ENCODE peak calls at places on chromosome 20, in nine cellular contexts. F, J, W, T, M, R, V, X and Z are unnamed samples. For H3K9me2 and H3K4me1, the result is how much of the 10 kb centered on the place peaks cover.

GRCh38 chr20:57251344-57251743 is 15.1 kb downstream of the BMP7 start:
- DNase-seq in F (no peak), J (no peak), W (peak), T (peak), M (no peak), R (no peak), V (no peak), X (peak), Z (no peak)

GRCh38 chr20:63005862-63006564 is 751 bp downstream of the BHLHE23 start:
- DNase-seq in F (no peak), J (no peak), W (peak), T (no peak), M (no peak), R (no peak), V (no peak), X (no peak), Z (no peak)

GRCh38 chr20:49594143-49594928 is 26.4 kb upstream of the PTGIS start:
- DNase-seq in F (peak), J (no peak), W (no peak), T (no peak), M (no peak), R (no peak), V (no peak), X (peak), Z (peak)

GRCh38 chr20:37807901-37808751 is 94.8 kb upstream of the VSTM2L start:
- DNase-seq in F (no peak), J (no peak), W (no peak), T (no peak), M (no peak), R (no peak), V (no peak), X (no peak), Z (no peak)

GRCh38 chr20:35146299-35146921 is 726 bp downstream of the EDEM2 start:
- DNase-seq in F (peak), J (peak), W (peak), T (peak), M (peak), R (no peak), V (peak), X (peak), Z (peak)

GRCh38 chr20:33933469-33933909 is 60.2 kb upstream of the RALY start:
- DNase-seq in F (peak), J (peak), W (peak), T (peak), M (peak), R (peak), V (peak), X (peak), Z (peak)

GRCh38 chr20:34540596-34541263 is 17.8 kb upstream of the MAP1LC3A start:
- DNase-seq in F (no peak), J (no peak), W (no peak), T (no peak), M (no peak), R (no peak), V (no peak), X (no peak), Z (no peak)

GRCh38 chr20:45934046-45934586 is 367 bp upstream of the PCIF1 start:
- DNase-seq in F (peak), J (peak), W (peak), T (peak), M (peak), R (peak), V (peak), X (peak), Z (peak)

GRCh38 chr20:59596690-59597089 is 7.7 kb upstream of the PHACTR3 start:
- DNase-seq in F (no peak), J (no peak), W (no peak), T (no peak), M (no peak), R (no peak), V (no peak), X (no peak), Z (no peak)

GRCh38 chr20:36744764-36745191 is 1.1 kb downstream of the NDRG3 start:
- DNase-seq in F (peak), J (peak), W (peak), T (no peak), M (no peak), R (no peak), V (no peak), X (peak), Z (peak)

GRCh38 chr20:36881888-36882287 is 6.0 kb downstream of the TLDC2 start:
- DNase-seq in F (no peak), J (no peak), W (no peak), T (no peak), M (no peak), R (no peak), V (no peak), X (no peak), Z (peak)

GRCh38 chr20:728022-728944 is 40.0 kb downstream of the SLC52A3 start:
- DNase-seq in F (peak), J (peak), W (peak), T (peak), M (peak), R (no peak), V (no peak), X (peak), Z (peak)

GRCh38 chr20:62772994-62773858 is 23.0 kb upstream of the MRGBP start:
- DNase-seq in F (peak), J (no peak), W (no peak), T (no peak), M (no peak), R (no peak), V (no peak), X (no peak), Z (no peak)

GRCh38 chr20:51934301-51935002 is 132.1 kb upstream of the SALL4 start:
- DNase-seq in F (peak), J (no peak), W (no peak), T (no peak), M (no peak), R (no peak), V (no peak), X (peak), Z (peak)

GRCh38 chr20:34579191-34579661 is 20.7 kb downstream of the MAP1LC3A start:
- DNase-seq in F (peak), J (no peak), W (no peak), T (no peak), M (no peak), R (peak), V (no peak), X (peak), Z (peak)

GRCh38 chr20:33521461-33521860 is 31.6 kb downstream of the CBFA2T2 start:
- DNase-seq in F (no peak), J (no peak), W (no peak), T (peak), M (no peak), R (no peak), V (no peak), X (no peak), Z (no peak)

GRCh38 chr20:9510926-9511325 is 3.5 kb upstream of the LAMP5 start:
- DNase-seq in F (no peak), J (no peak), W (no peak), T (peak), M (no peak), R (no peak), V (peak), X (no peak), Z (no peak)

GRCh38 chr20:10177326-10177725 is 41.3 kb upstream of the SNAP25 start:
- DNase-seq in F (no peak), J (no peak), W (no peak), T (no peak), M (no peak), R (no peak), V (no peak), X (no peak), Z (no peak)

GRCh38 chr20:37395411-37395800 is 49.5 kb downstream of the SRC start:
- DNase-seq in F (no peak), J (no peak), W (no peak), T (no peak), M (no peak), R (no peak), V (no peak), X (no peak), Z (no peak)

GRCh38 chr20:58716476-58717277 is 24.1 kb downstream of the NPEPL1 start:
- DNase-seq in F (no peak), J (peak), W (no peak), T (no peak), M (no peak), R (no peak), V (no peak), X (no peak), Z (peak)

GRCh38 chr20:38343798-38344701 is 2.2 kb upstream of the LBP start:
- DNase-seq in F (no peak), J (no peak), W (no peak), T (no peak), M (no peak), R (no peak), V (no peak), X (no peak), Z (peak)

GRCh38 chr20:19401096-19401495 is 188.7 kb downstream of the SLC24A3 start:
- DNase-seq in F (no peak), J (no peak), W (no peak), T (no peak), M (no peak), R (no peak), V (no peak), X (no peak), Z (no peak)

GRCh38 chr20:19405958-19406357 is 193.5 kb downstream of the SLC24A3 start:
- DNase-seq in F (no peak), J (no peak), W (no peak), T (no peak), M (no peak), R (no peak), V (no peak), X (no peak), Z (no peak)

GRCh38 chr20:19404836-19405235 is 192.4 kb downstream of the SLC24A3 start:
- DNase-seq in F (no peak), J (no peak), W (no peak), T (no peak), M (no peak), R (no peak), V (no peak), X (no peak), Z (no peak)

GRCh38 chr20:19406371-19406770 is 193.9 kb downstream of the SLC24A3 start:
- DNase-seq in F (no peak), J (no peak), W (no peak), T (no peak), M (no peak), R (no peak), V (no peak), X (no peak), Z (no peak)

GRCh38 chr20:19403549-19403948 is 191.1 kb downstream of the SLC24A3 start:
- DNase-seq in F (no peak), J (no peak), W (peak), T (no peak), M (no peak), R (no peak), V (no peak), X (no peak), Z (no peak)
- H3K9me2 ChIP-seq in F (under half), J (under half), W (under half), T (under half), M (under half), R (under half), V (under half), X (under half), Z (under half)

GRCh38 chr20:18157102-18157501 is 19.4 kb downstream of the KAT14 start:
- DNase-seq in F (no peak), J (no peak), W (no peak), T (no peak), M (no peak), R (no peak), V (no peak), X (no peak), Z (no peak)

GRCh38 chr20:18156045-18156444 is 18.4 kb downstream of the KAT14 start:
- DNase-seq in F (no peak), J (no peak), W (no peak), T (no peak), M (no peak), R (no peak), V (peak), X (no peak), Z (no peak)

GRCh38 chr20:18154342-18154741 is 16.7 kb downstream of the KAT14 start:
- DNase-seq in F (no peak), J (no peak), W (no peak), T (no peak), M (no peak), R (no peak), V (no peak), X (no peak), Z (no peak)
- H3K27ac ChIP-seq in F (no peak), J (no peak), W (no peak), T (no peak), M (no peak), R (no peak), V (no peak), X (no peak), Z (no peak)

DNA sequence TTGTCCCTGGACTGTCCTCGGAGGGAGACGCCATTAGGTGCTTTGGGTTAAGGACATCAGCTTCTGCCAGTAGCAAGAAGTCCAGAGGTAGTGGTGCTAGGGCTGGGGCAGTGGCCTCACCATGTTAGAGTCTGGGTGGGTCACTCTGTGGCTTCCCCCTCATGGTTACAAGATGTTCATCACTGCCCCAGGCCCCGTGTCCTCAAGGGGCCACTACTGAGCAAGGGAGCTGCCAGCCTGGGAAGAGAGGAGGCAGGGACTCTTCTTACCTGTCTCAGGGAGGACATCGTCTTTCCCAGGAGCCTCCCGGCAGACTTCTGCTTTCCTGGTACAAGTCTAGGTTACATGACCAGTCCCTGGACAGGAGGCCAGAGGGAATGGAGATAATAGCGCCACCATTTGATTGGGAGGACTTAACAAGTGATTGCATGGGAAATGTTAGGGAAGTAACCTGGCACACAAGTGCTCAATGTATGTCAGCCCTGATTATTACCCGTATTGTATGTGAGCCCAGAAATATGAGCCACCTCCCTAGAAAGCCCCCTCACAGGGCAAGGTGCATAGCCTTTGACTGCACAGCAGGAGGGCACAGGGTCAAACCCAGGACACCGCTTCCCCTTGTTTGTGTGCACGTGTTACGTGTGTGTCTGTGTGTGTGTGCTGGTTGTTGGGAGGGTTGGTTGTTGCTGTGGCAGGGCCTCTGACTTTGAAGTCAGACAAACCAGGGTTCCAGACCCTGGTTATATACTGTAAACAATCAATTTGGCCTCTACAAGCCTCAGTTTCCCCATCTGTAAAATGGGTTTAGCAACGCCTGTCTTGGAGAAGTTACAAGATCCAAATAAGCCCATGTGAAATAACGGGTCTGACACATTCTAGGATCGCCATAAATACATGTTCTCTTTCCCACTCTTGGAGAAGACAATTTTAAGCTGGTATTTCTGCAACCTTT is 30.0 kb downstream of the SIRPA start:
- DNase-seq in F (no peak), J (no peak), W (peak), T (no peak), M (no peak), R (no peak), V (no peak), X (no peak), Z (no peak)
- H3K4me1 ChIP-seq in F (under half), J (under half), W (under half), T (under half), M (under half), R (under half), V (under half), X (under half), Z (under half)

GRCh38 chr20:61528591-61528990 is 276.5 kb downstream of the CDH4 start:
- DNase-seq in F (no peak), J (no peak), W (no peak), T (no peak), M (no peak), R (no peak), V (no peak), X (no peak), Z (no peak)

GRCh38 chr20:61527626-61528025 is 275.6 kb downstream of the CDH4 start:
- DNase-seq in F (no peak), J (no peak), W (no peak), T (no peak), M (no peak), R (no peak), V (no peak), X (no peak), Z (no peak)

GRCh38 chr20:61525781-61526431 is 273.8 kb downstream of the CDH4 start:
- DNase-seq in F (peak), J (no peak), W (no peak), T (no peak), M (no peak), R (no peak), V (no peak), X (no peak), Z (no peak)

GRCh38 chr20:61524956-61525666 is 273.1 kb downstream of the CDH4 start:
- DNase-seq in F (no peak), J (no peak), W (no peak), T (no peak), M (no peak), R (no peak), V (no peak), X (no peak), Z (no peak)

DNA sequence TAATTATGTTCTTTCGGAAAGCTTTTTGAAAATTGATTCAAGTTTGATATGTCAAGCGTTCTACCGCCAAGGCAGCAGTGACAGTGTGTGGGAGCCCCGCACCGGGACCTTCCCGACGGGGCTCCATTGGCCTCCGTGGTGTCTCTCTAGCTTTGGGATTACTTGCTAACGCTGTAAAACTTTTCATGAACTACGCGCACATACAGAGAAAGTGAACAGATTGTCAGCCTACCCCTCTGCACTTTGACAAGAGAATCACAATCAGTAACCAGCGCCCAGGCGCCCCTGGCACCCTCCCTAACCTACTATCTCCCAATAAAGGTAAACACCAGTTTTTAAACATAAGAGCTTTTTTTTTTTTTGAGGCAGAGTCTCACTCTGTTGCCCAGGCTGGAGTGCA is 274.8 kb downstream of the CDH4 start:
- DNase-seq in F (no peak), J (no peak), W (no peak), T (no peak), M (no peak), R (no peak), V (no peak), X (no peak), Z (no peak)
- H3K9me2 ChIP-seq in F (under half), J (under half), W (under half), T (under half), M (under half), R (under half), V (under half), X (under half), Z (under half)

DNA sequence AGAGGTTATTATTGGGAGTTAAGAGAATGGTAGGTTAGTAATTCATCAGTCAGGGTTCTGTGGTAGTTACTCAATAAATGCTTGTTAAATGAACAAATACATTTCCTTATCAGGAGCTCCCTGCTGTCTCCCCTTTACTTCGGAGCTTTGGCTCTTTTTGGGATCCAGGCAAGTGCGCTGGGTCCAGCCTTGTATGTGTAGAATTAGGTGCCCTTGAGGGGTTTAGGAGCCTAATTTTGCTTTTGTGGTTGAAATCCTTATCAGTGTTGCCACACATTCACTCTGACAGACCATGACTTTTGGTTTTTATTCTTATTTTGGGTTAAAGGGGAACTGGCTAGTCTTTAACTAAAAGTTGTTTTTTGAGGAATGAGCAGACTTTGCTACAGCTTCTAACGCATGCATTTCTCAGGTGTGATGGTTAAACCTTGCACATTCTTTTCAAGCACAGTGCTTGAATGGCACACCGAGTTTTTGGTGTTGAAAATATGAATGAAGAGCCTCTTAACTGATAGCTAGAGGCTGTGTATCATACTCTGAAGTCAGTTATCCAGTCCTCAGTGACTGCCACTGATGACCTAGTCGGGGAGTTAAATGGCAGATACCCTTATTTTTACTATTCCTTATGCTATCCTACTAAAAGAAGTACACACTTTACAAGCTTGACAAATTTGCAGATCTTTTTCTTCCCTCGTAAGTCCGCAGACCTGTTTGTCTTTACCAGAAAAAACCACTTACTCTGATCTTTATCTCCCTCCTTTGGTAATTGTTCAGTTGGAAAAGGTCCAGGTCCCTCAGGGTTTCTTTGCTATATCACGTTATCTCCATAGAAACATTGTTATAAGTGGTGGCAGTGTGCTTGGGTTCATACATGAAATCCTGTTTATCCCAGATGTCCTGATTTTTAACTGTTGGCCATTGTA is 50.7 kb upstream of the PLCG1 start:
- DNase-seq in F (no peak), J (peak), W (no peak), T (no peak), M (no peak), R (no peak), V (no peak), X (peak), Z (peak)
- H3K27ac ChIP-seq in F (no peak), J (peak), W (peak), T (no peak), M (no peak), R (no peak), V (no peak), X (peak), Z (peak)